ENCODE peak calls at places on chromosomes 1 and 21, in five cellular contexts. D is Ammon's horn, E is immature natural killer cell, V is psoas muscle, I is NCI-H1436. A is an unnamed sample.
A peak's percentile ranks its signal among the peaks of the same experiment; 100 is the strongest.

GRCh38 chr1:153789478-153790148 is 14.4 kb downstream of the SLC27A3 start:
- DNase-seq in D (peak; percentile 14), E (no peak), V (no peak), I (no peak), A (no peak)

GRCh38 chr1:37498872-37499617 is 15.5 kb downstream of the MEAF6 start:
- DNase-seq in D (peak; percentile 66), E (no peak), V (no peak), I (no peak), A (no peak)

GRCh38 chr1:5660141-5660935 is 331.9 kb downstream of the NPHP4 start:
- DNase-seq in D (no peak), E (no peak), V (no peak), I (no peak), A (no peak)

GRCh38 chr1:203091761-203092330 is 6.0 kb upstream of the MYOG start:
- DNase-seq in D (no peak), E (no peak), V (no peak), I (no peak), A (no peak)

GRCh38 chr1:54124472-54124871 is 28.3 kb downstream of the CDCP2 start:
- DNase-seq in D (no peak), E (no peak), V (no peak), I (peak; percentile 4), A (no peak)

GRCh38 chr1:230713915-230714764 is at the start of gene AGT:
- DNase-seq in D (peak; percentile 93), E (no peak), V (peak; percentile 93), I (no peak), A (no peak)

GRCh38 chr1:63728611-63729226 is 45.1 kb upstream of the ROR1 start:
- DNase-seq in D (no peak), E (no peak), V (no peak), I (no peak), A (no peak)

GRCh38 chr1:112934562-112934952 is 21.4 kb downstream of the SLC16A1 start:
- DNase-seq in D (no peak), E (no peak), V (no peak), I (no peak), A (no peak)

GRCh38 chr21:21096956-21097355 is 98.7 kb downstream of the NCAM2 start:
- DNase-seq in D (peak; percentile 53), E (no peak), V (no peak), I (no peak), A (no peak)

GRCh38 chr1:167762061-167762746 is 40.4 kb downstream of the MPZL1 start:
- DNase-seq in D (no peak), E (no peak), V (no peak), I (no peak), A (no peak)

GRCh38 chr1:155978973-155979429 is 654 bp upstream of the ARHGEF2 start:
- DNase-seq in D (no peak), E (no peak), V (no peak), I (no peak), A (no peak)

GRCh38 chr1:223189903-223190724 is 47.1 kb upstream of the TLR5 start:
- DNase-seq in D (no peak), E (peak; percentile 51), V (no peak), I (no peak), A (no peak)

GRCh38 chr1:38685373-38685772 is 174.2 kb downstream of the RRAGC start:
- DNase-seq in D (no peak), E (no peak), V (no peak), I (no peak), A (no peak)

GRCh38 chr1:6923012-6923805 is 138.0 kb downstream of the CAMTA1 start:
- DNase-seq in D (no peak), E (no peak), V (no peak), I (no peak), A (no peak)

GRCh38 chr1:31626451-31627202 is 9.1 kb downstream of the HCRTR1 start:
- DNase-seq in D (peak; percentile 28), E (no peak), V (peak; percentile 72), I (no peak), A (no peak)

GRCh38 chr1:179091691-179092165 is 9.9 kb downstream of the TOR3A start:
- DNase-seq in D (no peak), E (no peak), V (peak; percentile 93), I (no peak), A (no peak)

GRCh38 chr1:167246971-167247370 is 26.3 kb downstream of the POU2F1 start:
- DNase-seq in D (no peak), E (no peak), V (no peak), I (no peak), A (no peak)

GRCh38 chr1:213714645-213715044 is 273.1 kb upstream of the PROX1 start:
- DNase-seq in D (no peak), E (no peak), V (no peak), I (peak; percentile 40), A (no peak)

A was measured in NCI-H187 treated with DMSO at 0.1 percent for 48 hours.